ENCODE peak calls at places on chromosomes 3 and 15, in seven cellular contexts. F, B, X, Y, K, U and A are unnamed samples. For H3K27me3, the result is how much of the 10 kb centered on the place peaks cover.

GRCh38 chr3:126852536-126852935 is 130.4 kb upstream of the PLXNA1 start:
- DNase-seq in X (no peak), B (peak), K (no peak), U (no peak), F (no peak), Y (no peak), A (no peak)

GRCh38 chr3:105791919-105792786 is 76.7 kb downstream of the CBLB start:
- DNase-seq in X (no peak), Y (peak), K (peak), B (no peak), U (no peak), F (peak), A (peak)

GRCh38 chr3:52483577-52484495 is 11.3 kb upstream of the STAB1 start:
- DNase-seq in K (no peak), Y (peak), B (no peak), X (no peak), F (peak), U (no peak), A (no peak)

GRCh38 chr3:81962396-81962795 is 201.0 kb upstream of the GBE1 start:
- DNase-seq in X (no peak), K (no peak), F (no peak), B (no peak), U (no peak), Y (peak), A (no peak)

GRCh38 chr3:67688231-67688630 is 33.8 kb upstream of the SUCLG2 start:
- DNase-seq in B (no peak), K (no peak), F (no peak), Y (no peak), U (no peak), X (no peak), A (no peak)

GRCh38 chr3:62149962-62150361 is 223.4 kb downstream of the FEZF2 start:
- DNase-seq in B (no peak), Y (peak), X (no peak), F (no peak), U (no peak), K (no peak), A (no peak)

GRCh38 chr3:101836907-101837598 is 12.3 kb upstream of the NFKBIZ start:
- DNase-seq in X (no peak), U (no peak), Y (peak), K (no peak), B (no peak), F (no peak), A (peak)

GRCh38 chr3:16828815-16829214 is 55.9 kb upstream of the PLCL2 start:
- DNase-seq in F (peak), Y (peak), X (peak), K (peak), U (no peak), B (no peak), A (peak)

GRCh38 chr3:126035362-126036050 is 48.4 kb downstream of the SLC41A3 start:
- DNase-seq in K (no peak), X (no peak), F (no peak), Y (no peak), U (no peak), B (peak), A (no peak)

GRCh38 chr3:11413071-11413470 is 140.9 kb downstream of the ATG7 start:
- DNase-seq in Y (no peak), X (no peak), U (no peak), K (no peak), F (no peak), B (no peak), A (no peak)

GRCh38 chr15:41150279-41150678 is 34.2 kb upstream of the INO80 start:
- DNase-seq in U (no peak), K (no peak), B (no peak), X (no peak), Y (no peak), F (no peak), A (no peak)
- H3K27me3 ChIP-seq in U (under half), K (under half), B (under half), X (under half), Y (under half), F (under half), A (under half)

GRCh38 chr3:59444293-59444671 is 394.5 kb upstream of the CFAP20DC start:
- DNase-seq in X (no peak), B (no peak), K (no peak), F (no peak), Y (no peak), U (no peak), A (peak)
- H3K4me3 ChIP-seq in X (peak), B (no peak), K (no peak), F (no peak), Y (no peak), U (no peak), A (no peak)

GRCh38 chr15:58066042-58066867 is 744 bp upstream of the ALDH1A2 start:
- DNase-seq in B (peak), U (peak), F (peak), Y (no peak), X (no peak), K (peak), A (peak)

GRCh38 chr15:58065445-58066041 is at the start of gene ALDH1A2:
- DNase-seq in U (peak), B (no peak), X (no peak), F (peak), Y (no peak), K (peak), A (no peak)

GRCh38 chr15:58070801-58071418 is 5.4 kb upstream of the ALDH1A2 start:
- DNase-seq in X (no peak), F (peak), K (peak), Y (peak), U (peak), B (no peak), A (peak)

GRCh38 chr15:58065011-58065444 is 483 bp downstream of the ALDH1A2 start:
- DNase-seq in U (peak), B (no peak), X (no peak), Y (no peak), F (peak), K (peak), A (no peak)

GRCh38 chr15:58069008-58069407 is 3.5 kb upstream of the ALDH1A2 start:
- DNase-seq in F (no peak), U (no peak), K (no peak), B (no peak), X (no peak), Y (no peak), A (no peak)
- H3K27me3 ChIP-seq in F (under half), U (half or more), K (under half), B (under half), X (under half), Y (under half), A (under half)

GRCh38 chr3:141442914-141443313 is 43.9 kb upstream of the RASA2 start:
- DNase-seq in X (no peak), K (no peak), F (no peak), Y (no peak), B (no peak), U (no peak), A (no peak)
- H3K4me3 ChIP-seq in X (no peak), K (no peak), F (no peak), Y (no peak), B (no peak), U (no peak), A (no peak)